ENCODE peak calls at places on chromosomes 6 and 20, in nine cellular contexts. P is hepatic stellate cell; D is globus pallidus; O is right atrium auricular region; V is GM03348; I is stimulated activated naive CD4-positive, alpha-beta T cell; Y is T follicular helper cell; J is SK-N-DZ; H is left cardiac atrium. K is an unnamed sample.

GRCh38 chr20:8375898-8376297 is 243.8 kb downstream of the PLCB1 start:
- DNase-seq in P (peak; percentile 21), D (no peak), O (no peak), V (no peak), I (no peak), Y (no peak), J (no peak), H (no peak), K (no peak)

GRCh38 chr6:115643762-115644161 is 416.9 kb downstream of the FRK start:
- DNase-seq in P (no peak), D (no peak), O (no peak), V (no peak), I (no peak), Y (no peak), J (peak; percentile 49), H (no peak), K (peak; percentile 66)

GRCh38 chr20:23361108-23361650 is 803 bp upstream of the GZF1 start:
- DNase-seq in P (no peak), D (peak; percentile 45), O (no peak), V (no peak), I (no peak), Y (no peak), J (peak; percentile 30), H (no peak), K (peak; percentile 26)

GRCh38 chr6:54700158-54700557 is 146.4 kb upstream of the FAM83B start:
- DNase-seq in P (no peak), D (no peak), O (no peak), V (no peak), I (no peak), Y (no peak), J (no peak), H (no peak), K (peak; percentile 11)

GRCh38 chr20:6708010-6708409 is 59.5 kb upstream of the BMP2 start:
- DNase-seq in P (peak; percentile 60), D (no peak), O (no peak), V (peak; percentile 35), I (no peak), Y (no peak), J (no peak), H (peak; percentile 76), K (peak; percentile 76)

GRCh38 chr6:31901415-31901952 is 402 bp downstream of the ZBTB12 start:
- DNase-seq in P (peak; percentile 72), D (peak; percentile 69), O (no peak), V (peak; percentile 81), I (peak; percentile 76), Y (peak; percentile 54), J (no peak), H (peak; percentile 76), K (peak; percentile 37)

GRCh38 chr20:58740356-58741308 is 48.0 kb downstream of the NPEPL1 start:
- DNase-seq in P (no peak), D (no peak), O (peak; percentile 16), V (no peak), I (no peak), Y (no peak), J (no peak), H (no peak), K (no peak)

GRCh38 chr6:14917101-14917500 is 328.8 kb upstream of the JARID2 start:
- DNase-seq in P (peak; percentile 49), D (no peak), O (no peak), V (peak; percentile 28), I (no peak), Y (no peak), J (no peak), H (no peak), K (peak; percentile 71)

GRCh38 chr6:84860954-84861353 is 96.6 kb upstream of the TBX18 start:
- DNase-seq in P (no peak), D (no peak), O (no peak), V (no peak), I (no peak), Y (no peak), J (no peak), H (no peak), K (peak; percentile 5)

GRCh38 chr20:51531141-51531710 is 11.3 kb downstream of the NFATC2 start:
- DNase-seq in P (no peak), D (no peak), O (no peak), V (no peak), I (no peak), Y (peak; percentile 68), J (no peak), H (no peak), K (peak; percentile 98)

GRCh38 chr6:152529364-152529763 is 107.8 kb downstream of the SYNE1 start:
- DNase-seq in P (peak; percentile 9), D (no peak), O (no peak), V (peak; percentile 10), I (no peak), Y (no peak), J (no peak), H (no peak), K (no peak)

GRCh38 chr6:12602951-12603710 is 113.4 kb upstream of the PHACTR1 start:
- DNase-seq in P (no peak), D (peak; percentile 35), O (no peak), V (peak; percentile 58), I (no peak), Y (no peak), J (peak; percentile 7), H (peak; percentile 37), K (peak; percentile 81)

GRCh38 chr6:36956111-36956820 is 1.7 kb downstream of the PI16 start:
- DNase-seq in P (no peak), D (no peak), O (peak; percentile 59), V (no peak), I (no peak), Y (no peak), J (no peak), H (no peak), K (peak; percentile 81)

GRCh38 chr6:11212625-11213024 is 19.8 kb downstream of the NEDD9 start:
- DNase-seq in P (peak; percentile 53), D (no peak), O (peak; percentile 91), V (peak; percentile 71), I (no peak), Y (no peak), J (no peak), H (peak; percentile 73), K (peak; percentile 77)

GRCh38 chr6:53794073-53794719 is 609 bp upstream of the LRRC1 start:
- DNase-seq in P (peak; percentile 74), D (peak; percentile 89), O (no peak), V (peak; percentile 88), I (peak; percentile 48), Y (peak; percentile 55), J (peak; percentile 73), H (peak; percentile 69), K (peak; percentile 75)

GRCh38 chr20:51828762-51829161 is 26.4 kb upstream of the SALL4 start:
- DNase-seq in P (no peak), D (no peak), O (no peak), V (no peak), I (no peak), Y (no peak), J (no peak), H (no peak), K (no peak)

GRCh38 chr6:56040271-56040670 is 164.9 kb upstream of the BMP5 start:
- DNase-seq in P (no peak), D (no peak), O (no peak), V (peak; percentile 16), I (no peak), Y (no peak), J (no peak), H (no peak), K (peak; percentile 12)

GRCh38 chr6:41442800-41443501 is 103.2 kb upstream of the FOXP4 start:
- DNase-seq in P (no peak), D (no peak), O (no peak), V (peak; percentile 53), I (no peak), Y (no peak), J (peak; percentile 42), H (peak; percentile 48), K (no peak)

GRCh38 chr6:88167625-88167937 is 1.4 kb upstream of the CNR1 start:
- DNase-seq in P (no peak), D (no peak), O (no peak), V (no peak), I (no peak), Y (no peak), J (no peak), H (no peak), K (no peak)

GRCh38 chr6:139137716-139138115 is 2.8 kb downstream of the HECA start:
- DNase-seq in P (no peak), D (no peak), O (no peak), V (no peak), I (no peak), Y (no peak), J (no peak), H (no peak), K (no peak)

GRCh38 chr6:119978274-119978889 is 628.8 kb upstream of the MAN1A1 start:
- DNase-seq in P (peak; percentile 2), D (no peak), O (no peak), V (peak; percentile 35), I (no peak), Y (no peak), J (no peak), H (no peak), K (peak; percentile 51)

GRCh38 chr20:47686545-47686944 is 98.7 kb downstream of the SULF2 start:
- DNase-seq in P (no peak), D (no peak), O (no peak), V (no peak), I (no peak), Y (no peak), J (no peak), H (no peak), K (no peak)

GRCh38 chr6:109455161-109455501 is 441 bp downstream of the MICAL1 start:
- DNase-seq in P (peak; percentile 50), D (no peak), O (no peak), V (no peak), I (peak; percentile 46), Y (peak; percentile 31), J (peak; percentile 33), H (peak; percentile 37), K (no peak)

GRCh38 chr6:130937942-130938604 is 110.9 kb downstream of the SMLR1 start:
- DNase-seq in P (no peak), D (no peak), O (no peak), V (peak; percentile 40), I (no peak), Y (no peak), J (no peak), H (no peak), K (peak; percentile 66)

GRCh38 chr20:46681032-46681854 is 8.0 kb downstream of the TP53RK start:
- DNase-seq in P (peak; percentile 34), D (peak; percentile 58), O (peak; percentile 75), V (peak; percentile 51), I (peak; percentile 52), Y (peak; percentile 49), J (peak; percentile 73), H (peak; percentile 43), K (peak; percentile 87)

GRCh38 chr6:11364971-11365397 is 132.5 kb upstream of the NEDD9 start:
- DNase-seq in P (no peak), D (no peak), O (no peak), V (no peak), I (no peak), Y (no peak), J (no peak), H (no peak), K (no peak)

GRCh38 chr20:39916236-39916635 is 772.8 kb downstream of the MAFB start:
- DNase-seq in P (no peak), D (no peak), O (no peak), V (no peak), I (no peak), Y (no peak), J (no peak), H (no peak), K (no peak)

GRCh38 chr6:105675715-105676397 is 273.0 kb upstream of the PREP start:
- DNase-seq in P (peak; percentile 76), D (no peak), O (no peak), V (peak; percentile 89), I (no peak), Y (no peak), J (no peak), H (no peak), K (peak; percentile 89)

GRCh38 chr6:117906905-117907599 is at the start of gene SLC35F1:
- DNase-seq in P (peak; percentile 29), D (peak; percentile 45), O (no peak), V (peak; percentile 60), I (no peak), Y (no peak), J (peak; percentile 66), H (peak; percentile 33), K (no peak)

GRCh38 chr6:82371799-82372508 is 8.3 kb downstream of the TPBG start:
- DNase-seq in P (no peak), D (no peak), O (no peak), V (peak; percentile 36), I (no peak), Y (no peak), J (no peak), H (no peak), K (peak; percentile 24)

GRCh38 chr6:40442591-40442990 is 144.6 kb downstream of the LRFN2 start:
- DNase-seq in P (no peak), D (no peak), O (no peak), V (no peak), I (no peak), Y (no peak), J (no peak), H (no peak), K (no peak)